ENCODE peak calls at places on chromosomes 11 and 22, in seven cellular contexts. W is ovary, X is WERI-Rb-1, R is AG04450, M is astrocyte of the spinal cord, N is fibroblast of pulmonary artery, H is GM23338. F is an unnamed sample.

GRCh38 chr11:1152316-1153104 is 5.2 kb upstream of the MUC5AC start:
- DNase-seq in W (no peak), X (no peak), R (peak; percentile 13), M (peak; percentile 59), N (peak; percentile 17), H (no peak), F (peak; percentile 11)

GRCh38 chr11:69744435-69744834 is 30.7 kb downstream of the FGF4 start:
- DNase-seq in W (no peak), X (no peak), R (peak; percentile 37), M (peak; percentile 71), N (peak; percentile 69), H (peak; percentile 55), F (peak; percentile 92)

GRCh38 chr11:118383657-118384056 is 17.7 kb upstream of the ATP5MG start:
- DNase-seq in W (no peak), X (no peak), R (no peak), M (no peak), N (no peak), H (no peak), F (no peak)

GRCh38 chr11:8258771-8259170 is 4.9 kb downstream of the LMO1 start:
- DNase-seq in W (no peak), X (no peak), R (no peak), M (peak; percentile 24), N (no peak), H (no peak), F (peak; percentile 9)

GRCh38 chr11:6574816-6575715 is 28.4 kb downstream of the RRP8 start:
- DNase-seq in W (no peak), X (no peak), R (no peak), M (no peak), N (no peak), H (no peak), F (no peak)

GRCh38 chr11:1762537-1763302 is 1.0 kb downstream of the CTSD start:
- DNase-seq in W (no peak), X (no peak), R (no peak), M (no peak), N (peak; percentile 45), H (no peak), F (no peak)

GRCh38 chr11:55942785-55943392 is 6.7 kb upstream of the OR5I1 start:
- DNase-seq in W (no peak), X (no peak), R (no peak), M (peak; percentile 1), N (peak; percentile 51), H (peak; percentile 84), F (peak; percentile 33)

GRCh38 chr11:45702511-45702910 is 37.1 kb upstream of the CHST1 start:
- DNase-seq in W (no peak), X (no peak), R (no peak), M (no peak), N (no peak), H (no peak), F (no peak)

GRCh38 chr22:24588370-24588755 is 4.5 kb downstream of the LRRC75B start:
- DNase-seq in W (peak; percentile 44), X (no peak), R (no peak), M (peak; percentile 39), N (no peak), H (no peak), F (no peak)

GRCh38 chr11:11916981-11917399 is 75.2 kb downstream of the USP47 start:
- DNase-seq in W (no peak), X (no peak), R (peak; percentile 37), M (peak; percentile 88), N (peak; percentile 80), H (peak; percentile 19), F (peak; percentile 41)

GRCh38 chr11:115869780-115870431 is 365.7 kb upstream of the CADM1 start:
- DNase-seq in W (no peak), X (peak; percentile 55), R (peak; percentile 20), M (peak; percentile 5), N (peak; percentile 3), H (peak; percentile 74), F (peak; percentile 1)

GRCh38 chr11:57792060-57792541 is 30.5 kb downstream of the CTNND1 start:
- DNase-seq in W (no peak), X (no peak), R (no peak), M (peak; percentile 39), N (no peak), H (no peak), F (peak; percentile 48)

GRCh38 chr11:110645253-110645652 is 67.0 kb downstream of the ARHGAP20 start:
- DNase-seq in W (no peak), X (no peak), R (no peak), M (no peak), N (no peak), H (no peak), F (no peak)

GRCh38 chr22:24370426-24370825 is 57.0 kb upstream of the ADORA2A start:
- DNase-seq in W (no peak), X (no peak), R (no peak), M (no peak), N (peak; percentile 55), H (no peak), F (peak; percentile 66)

GRCh38 chr11:32188785-32189184 is 97.9 kb downstream of the RCN1 start:
- DNase-seq in W (no peak), X (no peak), R (no peak), M (no peak), N (no peak), H (peak; percentile 57), F (no peak)
- TF ChIP-seq CTCF in W (no peak), X (no peak), R (no peak), M (no peak), N (peak; percentile 21), H (peak; percentile 43), F (no peak)

DNA sequence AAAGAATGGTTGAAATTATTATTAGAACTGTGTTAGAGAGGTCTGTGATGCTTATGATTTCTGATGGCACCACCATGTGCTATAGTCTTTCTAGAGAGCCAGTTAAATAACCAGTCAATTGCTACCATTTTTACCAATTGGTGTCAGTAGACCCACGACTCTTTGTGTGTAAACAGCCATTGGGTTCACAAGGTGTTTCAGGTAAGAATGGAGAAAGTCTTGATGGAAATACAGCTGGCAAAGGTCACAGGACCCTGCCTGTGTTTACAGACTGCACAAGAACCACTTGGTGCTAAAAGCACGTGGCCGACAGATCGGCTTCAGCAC is 30.5 kb upstream of the OR10G7 start:
- DNase-seq in W (no peak), X (no peak), R (no peak), M (no peak), N (no peak), H (peak; percentile 15), F (no peak)
- TF ChIP-seq CTCF in W (peak; percentile 3), X (no peak), R (no peak), M (no peak), N (no peak), H (no peak), F (no peak)

DNA sequence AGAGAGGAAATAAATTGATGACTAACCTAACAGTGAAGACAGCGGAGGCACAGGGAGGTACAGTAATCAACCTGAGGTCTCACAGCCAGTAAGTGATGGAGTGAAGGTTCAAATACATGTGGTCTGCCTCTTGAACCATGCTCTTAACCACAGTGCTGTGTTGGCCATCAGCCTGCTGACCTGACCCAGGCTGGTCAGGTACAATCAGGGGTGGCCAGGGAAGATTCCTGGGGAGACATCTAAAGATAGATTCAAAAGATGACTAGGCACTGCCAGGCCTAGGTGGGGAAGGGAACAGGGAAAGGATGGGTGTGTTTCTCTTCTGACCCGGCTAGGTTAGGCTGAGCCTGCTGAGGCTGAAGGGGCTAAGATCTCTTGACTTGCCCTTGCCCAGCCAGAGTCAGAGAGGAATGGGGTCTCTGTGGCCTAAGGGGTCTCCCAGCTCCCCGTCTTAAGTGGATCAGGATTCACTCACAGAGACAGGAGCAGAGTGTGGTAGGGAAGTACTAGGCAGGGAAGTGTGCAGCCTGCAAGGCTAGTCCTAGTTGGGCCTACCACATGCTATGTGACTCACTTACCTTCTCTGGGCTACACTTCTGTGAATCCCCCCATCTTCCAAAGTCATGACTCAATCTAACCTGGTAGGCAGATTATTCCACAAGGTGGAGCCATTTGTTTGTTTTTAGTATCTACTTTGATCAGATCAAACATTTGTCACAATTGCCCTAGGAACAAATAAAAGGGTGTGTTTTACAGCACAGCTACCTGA is 10.4 kb upstream of the SREBF2 start:
- DNase-seq in W (no peak), X (no peak), R (no peak), M (peak; percentile 69), N (peak; percentile 74), H (peak; percentile 79), F (peak; percentile 71)
- TF ChIP-seq CTCF in W (no peak), X (peak; percentile 29), R (peak; percentile 42), M (peak; percentile 42), N (peak; percentile 57), H (peak; percentile 67), F (peak; percentile 57)

GRCh38 chr22:22235564-22235963 is 9.0 kb upstream of the VPREB1 start:
- DNase-seq in W (no peak), X (no peak), R (no peak), M (no peak), N (peak; percentile 26), H (peak; percentile 71), F (peak; percentile 5)
- TF ChIP-seq CTCF in W (no peak), X (peak; percentile 50), R (peak; percentile 41), M (peak; percentile 48), N (peak; percentile 50), H (peak; percentile 82), F (peak; percentile 31)

DNA sequence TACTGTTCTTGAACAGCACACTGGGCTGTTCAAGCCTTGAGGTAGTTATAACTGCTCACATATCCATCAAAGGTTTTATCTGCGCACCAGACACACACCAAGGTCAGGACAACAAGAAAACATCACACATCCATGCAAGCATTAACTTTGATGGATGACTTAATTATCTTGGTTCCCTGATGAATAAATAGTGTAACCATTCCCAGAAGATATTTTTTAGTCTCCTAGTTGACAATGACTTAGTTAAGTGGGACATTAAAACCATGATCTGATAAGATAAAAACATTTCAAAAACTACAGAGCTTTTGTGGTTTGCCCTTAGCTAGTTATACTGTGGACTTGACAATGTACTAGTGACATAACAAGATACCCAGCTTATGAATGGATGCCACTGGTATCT is 728.9 kb downstream of the JRKL start:
- DNase-seq in W (no peak), X (no peak), R (no peak), M (no peak), N (no peak), H (no peak), F (no peak)
- TF ChIP-seq CTCF in W (no peak), X (no peak), R (no peak), M (no peak), N (no peak), H (no peak), F (no peak)

GRCh38 chr22:39309364-39309861 is 10.0 kb downstream of the RPL3 start:
- DNase-seq in W (no peak), X (no peak), R (no peak), M (no peak), N (no peak), H (peak; percentile 89), F (no peak)
- TF ChIP-seq CTCF in W (no peak), X (peak; percentile 46), R (peak; percentile 25), M (peak; percentile 20), N (peak; percentile 23), H (peak; percentile 54), F (peak; percentile 19)